ENCODE peak calls at places on chromosomes 3 and 15, in four cellular contexts. Y is AG08395; L is effector CD8-positive, alpha-beta T cell; X is NCI-H510A treated with DMSO at 0.1 percent for 48 hours. C is an unnamed sample.

GRCh38 chr3:197329382-197329781 is 31.0 kb upstream of the DLG1 start:
- DNase-seq in Y (no peak), L (no peak), X (no peak), C (no peak)

GRCh38 chr3:146899171-146899570 is 294.0 kb upstream of the PLSCR5 start:
- DNase-seq in Y (no peak), L (no peak), X (no peak), C (no peak)

GRCh38 chr15:25087137-25087536 is 132.3 kb downstream of the SNRPN start:
- DNase-seq in Y (no peak), L (no peak), X (no peak), C (no peak)

GRCh38 chr15:53454535-53454842 is 305.0 kb downstream of the WDR72 start:
- DNase-seq in Y (no peak), L (no peak), X (no peak), C (no peak)

GRCh38 chr15:62391565-62392262 is 226.6 kb upstream of the C2CD4B start:
- DNase-seq in Y (peak; percentile 59), L (no peak), X (no peak), C (peak; percentile 87)

GRCh38 chr3:45807133-45807532 is 10.8 kb upstream of the SLC6A20 start:
- DNase-seq in Y (no peak), L (no peak), X (no peak), C (no peak)

GRCh38 chr3:181210275-181210674 is 220.7 kb upstream of the DNAJC19 start:
- DNase-seq in Y (no peak), L (no peak), X (peak; percentile 40), C (peak; percentile 3)

GRCh38 chr15:42093966-42094365 is 396 bp downstream of the PLA2G4D start:
- DNase-seq in Y (no peak), L (no peak), X (no peak), C (no peak)

GRCh38 chr3:144142151-144142855 is 170.7 kb downstream of the DIPK2A start:
- DNase-seq in Y (peak; percentile 53), L (no peak), X (no peak), C (peak; percentile 71)

GRCh38 chr15:74300057-74300620 is 64.0 kb downstream of the CCDC33 start:
- DNase-seq in Y (no peak), L (no peak), X (no peak), C (no peak)

GRCh38 chr3:125585595-125586223 is 9.6 kb downstream of the OSBPL11 start:
- DNase-seq in Y (peak; percentile 76), L (peak; percentile 10), X (peak; percentile 39), C (peak; percentile 64)

GRCh38 chr3:181567446-181568075 is 144.2 kb upstream of the SOX2 start:
- DNase-seq in Y (no peak), L (no peak), X (no peak), C (no peak)

GRCh38 chr3:130968231-130968630 is 58.4 kb downstream of the ASTE1 start:
- DNase-seq in Y (no peak), L (no peak), X (no peak), C (peak; percentile 11)

GRCh38 chr3:69422751-69423150 is 36.9 kb upstream of the FRMD4B start:
- DNase-seq in Y (no peak), L (no peak), X (no peak), C (peak; percentile 56)

GRCh38 chr15:28977377-28978010 is 91.7 kb downstream of the APBA2 start:
- DNase-seq in Y (peak; percentile 66), L (no peak), X (no peak), C (peak; percentile 98)

GRCh38 chr15:56168394-56168793 is 75.3 kb downstream of the RFX7 start:
- DNase-seq in Y (peak; percentile 22), L (no peak), X (no peak), C (peak; percentile 20)

GRCh38 chr3:183114374-183114773 is 15.1 kb upstream of the MCCC1 start:
- DNase-seq in Y (no peak), L (no peak), X (peak; percentile 38), C (no peak)

GRCh38 chr3:27533718-27534578 is 49.8 kb upstream of the SLC4A7 start:
- DNase-seq in Y (peak; percentile 96), L (no peak), X (no peak), C (peak; percentile 100)

GRCh38 chr3:129278970-129279906 is 568 bp downstream of the HMCES start:
- DNase-seq in Y (peak; percentile 32), L (peak; percentile 46), X (peak; percentile 48), C (no peak)

GRCh38 chr15:49155110-49155833 is at the start of gene COPS2:
- DNase-seq in Y (peak; percentile 93), L (peak; percentile 87), X (peak; percentile 82), C (peak; percentile 98)

GRCh38 chr3:104102386-104102785 is 1264.3 kb upstream of the ALCAM start:
- DNase-seq in Y (peak; percentile 23), L (no peak), X (peak; percentile 54), C (no peak)

GRCh38 chr3:141352262-141352984 is 15.9 kb upstream of the ZBTB38 start:
- DNase-seq in Y (no peak), L (no peak), X (no peak), C (no peak)

GRCh38 chr15:61173899-61174689 is 55.0 kb downstream of the RORA start:
- DNase-seq in Y (peak; percentile 32), L (no peak), X (peak; percentile 24), C (no peak)

GRCh38 chr3:48428863-48429415 is 947 bp downstream of the PLXNB1 start:
- DNase-seq in Y (peak; percentile 57), L (no peak), X (peak; percentile 17), C (peak; percentile 63)

GRCh38 chr15:60444289-60444912 is 34.5 kb downstream of the ICE2 start:
- DNase-seq in Y (peak; percentile 65), L (no peak), X (no peak), C (no peak)